ENCODE peak calls at places on chromosomes 13 and 19, in five cellular contexts. N, H, F, M and Z are unnamed samples.

GRCh38 chr13:30898721-30899188 is 7.3 kb upstream of the MEDAG start:
- DNase-seq in M (peak; percentile 98), F (peak; percentile 68), N (no peak), H (peak; percentile 97), Z (peak; percentile 98)

GRCh38 chr13:81458211-81458610 is 1117.3 kb upstream of the SPRY2 start:
- DNase-seq in H (no peak), N (no peak), M (no peak), F (peak; percentile 13), Z (no peak)

GRCh38 chr13:26880741-26881140 is 120.2 kb upstream of the GPR12 start:
- DNase-seq in M (no peak), F (peak; percentile 12), H (no peak), N (no peak), Z (no peak)

GRCh38 chr19:33393286-33394005 is 19.9 kb downstream of the CEBPG start:
- DNase-seq in F (no peak), H (no peak), N (no peak), M (no peak), Z (no peak)

GRCh38 chr13:77928909-77929308 is 10.3 kb upstream of the EDNRB start:
- DNase-seq in M (no peak), H (no peak), F (peak; percentile 48), N (no peak), Z (no peak)

GRCh38 chr19:29546583-29547190 is 20.9 kb downstream of the VSTM2B start:
- DNase-seq in N (no peak), H (no peak), M (no peak), F (no peak), Z (no peak)

GRCh38 chr19:52343548-52343947 is 7.5 kb downstream of the ZNF610 start:
- DNase-seq in F (peak; percentile 36), M (no peak), H (peak; percentile 23), N (peak; percentile 55), Z (no peak)

GRCh38 chr19:54114340-54114826 is 1.1 kb downstream of the TFPT start:
- DNase-seq in F (peak; percentile 52), H (peak; percentile 25), M (no peak), N (peak; percentile 63), Z (no peak)

GRCh38 chr13:79227418-79227817 is 178.6 kb downstream of the RBM26 start:
- DNase-seq in F (no peak), H (no peak), N (no peak), M (no peak), Z (no peak)

GRCh38 chr19:8069116-8069973 is 16.8 kb downstream of the CCL25 start:
- DNase-seq in N (no peak), M (no peak), H (peak; percentile 2), F (no peak), Z (no peak)

GRCh38 chr19:43648633-43649032 is 9.0 kb upstream of the CADM4 start:
- DNase-seq in F (no peak), M (no peak), H (no peak), N (no peak), Z (no peak)

GRCh38 chr19:32673573-32673972 is 1.4 kb downstream of the ANKRD27 start:
- DNase-seq in M (no peak), F (no peak), N (no peak), H (no peak), Z (no peak)

GRCh38 chr19:7988307-7988706 is 17.1 kb downstream of the ELAVL1 start:
- DNase-seq in F (peak; percentile 73), N (no peak), H (no peak), M (no peak), Z (no peak)

GRCh38 chr19:1111641-1112253 is 8.0 kb downstream of the GPX4 start:
- DNase-seq in N (no peak), H (no peak), F (no peak), M (no peak), Z (no peak)

GRCh38 chr19:33143897-33144405 is 12.0 kb downstream of the WDR88 start:
- DNase-seq in N (peak; percentile 60), H (peak; percentile 56), F (peak; percentile 55), M (no peak), Z (peak; percentile 16)

GRCh38 chr19:46615966-46616365 is 8.9 kb downstream of the PTGIR start:
- DNase-seq in M (no peak), H (no peak), F (no peak), N (no peak), Z (no peak)

GRCh38 chr13:114004416-114005205 is 30.7 kb upstream of the C13orf46 start:
- DNase-seq in F (no peak), H (peak; percentile 76), N (no peak), M (no peak), Z (peak; percentile 96)

GRCh38 chr19:14517840-14518505 is at the start of gene DNAJB1:
- DNase-seq in N (peak; percentile 70), H (peak; percentile 77), M (no peak), F (peak; percentile 84), Z (no peak)

GRCh38 chr13:100550433-100550832 is 38.2 kb downstream of the GGACT start:
- DNase-seq in N (no peak), H (peak; percentile 52), M (peak; percentile 38), F (no peak), Z (no peak)

GRCh38 chr13:50626031-50626643 is 217.4 kb downstream of the DLEU7 start:
- DNase-seq in N (no peak), F (peak; percentile 44), H (peak; percentile 18), M (peak; percentile 71), Z (no peak)

GRCh38 chr19:15452111-15453047 is 2.6 kb upstream of the WIZ start:
- DNase-seq in F (peak; percentile 59), H (peak; percentile 82), N (peak; percentile 23), M (no peak), Z (peak; percentile 66)

GRCh38 chr13:105991622-105992254 is 543.7 kb downstream of the EFNB2 start:
- DNase-seq in H (peak; percentile 83), M (peak; percentile 23), N (no peak), F (peak; percentile 72), Z (no peak)

GRCh38 chr19:35757231-35757748 is 461 bp upstream of the HSPB6 start:
- DNase-seq in N (no peak), F (peak; percentile 67), M (peak; percentile 67), H (peak; percentile 98), Z (no peak)